ENCODE peak calls at places on chromosome 5, in four cellular contexts. Y is AG08396; G is activated CD8-positive, alpha-beta memory T cell treated with anti-CD3 and anti-CD28 coated beads, Interleukin-2, amount 50 U/mL, for 48 hours; Z is NCI-H1436. W is an unnamed sample.

GRCh38 chr5:42250-42649 is 49.7 kb upstream of the PLEKHG4B start:
- DNase-seq in Y (no peak), Z (no peak), G (no peak), W (no peak)

GRCh38 chr5:10509593-10509992 is 54.3 kb upstream of the ANKRD33B start:
- DNase-seq in Y (no peak), G (no peak), Z (no peak), W (no peak)

GRCh38 chr5:90477073-90477472 is 2.4 kb downstream of the POLR3G start:
- DNase-seq in Z (no peak), Y (no peak), G (no peak), W (no peak)

GRCh38 chr5:151742870-151743294 is 15.5 kb downstream of the ATOX1 start:
- DNase-seq in Z (no peak), Y (peak), G (no peak), W (no peak)

GRCh38 chr5:57246426-57246825 is 72.6 kb downstream of the GPBP1 start:
- DNase-seq in Z (no peak), Y (no peak), G (no peak), W (no peak)

GRCh38 chr5:173680660-173681242 is 64.3 kb upstream of the BOD1 start:
- DNase-seq in G (no peak), Y (no peak), Z (no peak), W (no peak)

GRCh38 chr5:26894719-26895263 is 143.6 kb downstream of the CDH9 start:
- DNase-seq in G (no peak), Z (no peak), Y (no peak), W (no peak)

GRCh38 chr5:108672639-108673038 is 75.1 kb upstream of the FER start:
- DNase-seq in G (no peak), Y (no peak), Z (no peak), W (no peak)

GRCh38 chr5:9045946-9046345 is 499.9 kb downstream of the SEMA5A start:
- DNase-seq in G (no peak), Z (no peak), Y (no peak), W (no peak)

GRCh38 chr5:96565843-96566242 is 96.3 kb upstream of the CAST start:
- DNase-seq in G (no peak), Y (peak), Z (no peak), W (no peak)

GRCh38 chr5:91194861-91195460 is 188.2 kb downstream of the ARRDC3 start:
- DNase-seq in Y (no peak), G (no peak), Z (peak), W (no peak)

GRCh38 chr5:18745591-18745987 is 1111.3 kb downstream of the TAF11L14 start:
- DNase-seq in Z (no peak), Y (no peak), G (no peak), W (no peak)

W was measured in epithelial cell of proximal tubule.